ENCODE peak calls at places on chromosomes 13 and 19, in four cellular contexts. One of them, this sample, is unnamed.
A peak's percentile ranks its signal among the peaks of the same experiment; 100 is the strongest.

GRCh38 chr19:27918818-27919217 is 1294.1 kb downstream of the UQCRFS1 start:
- DNase-seq in DMS153: no peak
- DNase-seq in hypothalamus: no peak
- DNase-seq in activated CD4-positive, alpha-beta T cell treated with anti-CD3 and anti-CD28 coated beads for 36 hours: no peak
- DNase-seq in this sample: no peak

GRCh38 chr13:46648166-46648607 is 95.2 kb downstream of the LRCH1 start:
- DNase-seq in DMS153: peak; percentile 83
- DNase-seq in hypothalamus: no peak
- DNase-seq in activated CD4-positive, alpha-beta T cell treated with anti-CD3 and anti-CD28 coated beads for 36 hours: peak; percentile 35
- DNase-seq in this sample: no peak

GRCh38 chr13:109779876-109780516 is 6.4 kb downstream of the IRS2 start:
- DNase-seq in DMS153: no peak
- DNase-seq in hypothalamus: no peak
- DNase-seq in activated CD4-positive, alpha-beta T cell treated with anti-CD3 and anti-CD28 coated beads for 36 hours: no peak
- DNase-seq in this sample: no peak

GRCh38 chr13:114146629-114147028 is 14.2 kb upstream of the RASA3 start:
- DNase-seq in DMS153: no peak
- DNase-seq in hypothalamus: no peak
- DNase-seq in activated CD4-positive, alpha-beta T cell treated with anti-CD3 and anti-CD28 coated beads for 36 hours: peak; percentile 52
- DNase-seq in this sample: no peak

GRCh38 chr19:16945364-16945714 is 56.5 kb downstream of the F2RL3 start:
- DNase-seq in DMS153: no peak
- DNase-seq in hypothalamus: no peak
- DNase-seq in activated CD4-positive, alpha-beta T cell treated with anti-CD3 and anti-CD28 coated beads for 36 hours: no peak
- DNase-seq in this sample: no peak

GRCh38 chr13:67119481-67119883 is 110.7 kb downstream of the PCDH9 start:
- DNase-seq in DMS153: no peak
- DNase-seq in hypothalamus: no peak
- DNase-seq in activated CD4-positive, alpha-beta T cell treated with anti-CD3 and anti-CD28 coated beads for 36 hours: no peak
- DNase-seq in this sample: no peak

GRCh38 chr19:33193269-33193863 is 764 bp upstream of the LRP3 start:
- DNase-seq in DMS153: no peak
- DNase-seq in hypothalamus: no peak
- DNase-seq in activated CD4-positive, alpha-beta T cell treated with anti-CD3 and anti-CD28 coated beads for 36 hours: no peak
- DNase-seq in this sample: no peak

GRCh38 chr19:13309853-13310252 is 159.6 kb downstream of the IER2 start:
- DNase-seq in DMS153: no peak
- DNase-seq in hypothalamus: no peak
- DNase-seq in activated CD4-positive, alpha-beta T cell treated with anti-CD3 and anti-CD28 coated beads for 36 hours: no peak
- DNase-seq in this sample: no peak

GRCh38 chr13:109569938-109570711 is 216.3 kb downstream of the IRS2 start:
- DNase-seq in DMS153: no peak
- DNase-seq in hypothalamus: no peak
- DNase-seq in activated CD4-positive, alpha-beta T cell treated with anti-CD3 and anti-CD28 coated beads for 36 hours: peak; percentile 61
- DNase-seq in this sample: no peak

GRCh38 chr19:53511357-53511756 is 26.6 kb upstream of the ZNF331 start:
- DNase-seq in DMS153: no peak
- DNase-seq in hypothalamus: no peak
- DNase-seq in activated CD4-positive, alpha-beta T cell treated with anti-CD3 and anti-CD28 coated beads for 36 hours: no peak
- DNase-seq in this sample: no peak

GRCh38 chr13:97344250-97345175 is 89.5 kb upstream of the RAP2A start:
- DNase-seq in DMS153: peak; percentile 5
- DNase-seq in hypothalamus: no peak
- DNase-seq in activated CD4-positive, alpha-beta T cell treated with anti-CD3 and anti-CD28 coated beads for 36 hours: peak; percentile 73
- DNase-seq in this sample: peak; percentile 32

GRCh38 chr13:75458696-75459422 is 23.1 kb downstream of the TBC1D4 start:
- DNase-seq in DMS153: peak; percentile 80
- DNase-seq in hypothalamus: no peak
- DNase-seq in activated CD4-positive, alpha-beta T cell treated with anti-CD3 and anti-CD28 coated beads for 36 hours: no peak
- DNase-seq in this sample: peak; percentile 36

GRCh38 chr19:11721681-11722080 is 17.1 kb downstream of the ZNF823 start:
- DNase-seq in DMS153: no peak
- DNase-seq in hypothalamus: no peak
- DNase-seq in activated CD4-positive, alpha-beta T cell treated with anti-CD3 and anti-CD28 coated beads for 36 hours: no peak
- DNase-seq in this sample: no peak

GRCh38 chr19:10226376-10227214 is 4.5 kb downstream of the S1PR2 start:
- DNase-seq in DMS153: no peak
- DNase-seq in hypothalamus: no peak
- DNase-seq in activated CD4-positive, alpha-beta T cell treated with anti-CD3 and anti-CD28 coated beads for 36 hours: no peak
- DNase-seq in this sample: no peak

GRCh38 chr13:44976196-44976595 is 13.1 kb downstream of the NUFIP1 start:
- DNase-seq in DMS153: no peak
- DNase-seq in hypothalamus: no peak
- DNase-seq in activated CD4-positive, alpha-beta T cell treated with anti-CD3 and anti-CD28 coated beads for 36 hours: no peak
- DNase-seq in this sample: no peak

GRCh38 chr19:2201473-2202148 is 34.5 kb downstream of the PLEKHJ1 start:
- DNase-seq in DMS153: no peak
- DNase-seq in hypothalamus: no peak
- DNase-seq in activated CD4-positive, alpha-beta T cell treated with anti-CD3 and anti-CD28 coated beads for 36 hours: no peak
- DNase-seq in this sample: no peak

GRCh38 chr13:48255954-48256353 is 22.9 kb downstream of the ITM2B start:
- DNase-seq in DMS153: no peak
- DNase-seq in hypothalamus: no peak
- DNase-seq in activated CD4-positive, alpha-beta T cell treated with anti-CD3 and anti-CD28 coated beads for 36 hours: no peak
- DNase-seq in this sample: no peak

GRCh38 chr13:52848455-52849190 is at the start of gene PCDH8:
- DNase-seq in DMS153: peak; percentile 88
- DNase-seq in hypothalamus: peak; percentile 41
- DNase-seq in activated CD4-positive, alpha-beta T cell treated with anti-CD3 and anti-CD28 coated beads for 36 hours: peak; percentile 48
- DNase-seq in this sample: peak; percentile 64

GRCh38 chr13:109395014-109395413 is 391.4 kb downstream of the IRS2 start:
- DNase-seq in DMS153: no peak
- DNase-seq in hypothalamus: no peak
- DNase-seq in activated CD4-positive, alpha-beta T cell treated with anti-CD3 and anti-CD28 coated beads for 36 hours: no peak
- DNase-seq in this sample: no peak

GRCh38 chr19:19630062-19630414 is 2.0 kb upstream of the LPAR2 start:
- DNase-seq in DMS153: no peak
- DNase-seq in hypothalamus: no peak
- DNase-seq in activated CD4-positive, alpha-beta T cell treated with anti-CD3 and anti-CD28 coated beads for 36 hours: no peak
- DNase-seq in this sample: no peak

GRCh38 chr13:51524312-51524711 is 60.0 kb upstream of the WDFY2 start:
- DNase-seq in DMS153: peak; percentile 46
- DNase-seq in hypothalamus: no peak
- DNase-seq in activated CD4-positive, alpha-beta T cell treated with anti-CD3 and anti-CD28 coated beads for 36 hours: no peak
- DNase-seq in this sample: no peak

GRCh38 chr19:366205-366783 is 21.7 kb upstream of the MIER2 start:
- DNase-seq in DMS153: no peak
- DNase-seq in hypothalamus: no peak
- DNase-seq in activated CD4-positive, alpha-beta T cell treated with anti-CD3 and anti-CD28 coated beads for 36 hours: no peak
- DNase-seq in this sample: no peak

GRCh38 chr19:3969435-3970312 is 1.2 kb downstream of the DAPK3 start:
- DNase-seq in DMS153: no peak
- DNase-seq in hypothalamus: no peak
- DNase-seq in activated CD4-positive, alpha-beta T cell treated with anti-CD3 and anti-CD28 coated beads for 36 hours: no peak
- DNase-seq in this sample: no peak

GRCh38 chr13:51643882-51644281 is 59.6 kb downstream of the WDFY2 start:
- DNase-seq in DMS153: no peak
- DNase-seq in hypothalamus: no peak
- DNase-seq in activated CD4-positive, alpha-beta T cell treated with anti-CD3 and anti-CD28 coated beads for 36 hours: no peak
- DNase-seq in this sample: no peak